ENCODE peak calls at places on chromosomes 1 and 21, in six cellular contexts. O, N, P, X, R and Q are unnamed samples.

GRCh38 chr1:1179983-1180861 is 6.5 kb downstream of the TTLL10 start:
- DNase-seq in O (no peak), N (peak), P (no peak), X (no peak), R (no peak), Q (peak)

GRCh38 chr1:4362314-4363044 is 291.9 kb upstream of the AJAP1 start:
- DNase-seq in O (no peak), N (no peak), P (no peak), X (no peak), R (no peak), Q (no peak)

GRCh38 chr1:27999055-27999454 is 39.3 kb downstream of the XKR8 start:
- DNase-seq in O (no peak), N (no peak), P (no peak), X (no peak), R (no peak), Q (no peak)

GRCh38 chr1:4868521-4868920 is 214.1 kb downstream of the AJAP1 start:
- DNase-seq in O (no peak), N (no peak), P (no peak), X (no peak), R (no peak), Q (no peak)

GRCh38 chr1:197140123-197140522 is 6.3 kb downstream of the ASPM start:
- DNase-seq in O (no peak), N (no peak), P (no peak), X (no peak), R (no peak), Q (no peak)

GRCh38 chr1:18324246-18324645 is 156.5 kb upstream of the KLHDC7A start:
- DNase-seq in O (no peak), N (no peak), P (no peak), X (no peak), R (no peak), Q (no peak)

GRCh38 chr1:108767115-108767514 is 20.6 kb downstream of the STXBP3 start:
- DNase-seq in O (no peak), N (no peak), P (no peak), X (no peak), R (no peak), Q (no peak)

GRCh38 chr1:67441183-67441582 is 11.0 kb upstream of the SERBP1 start:
- DNase-seq in O (no peak), N (no peak), P (no peak), X (no peak), R (peak), Q (no peak)

GRCh38 chr1:209641216-209642181 is 10.7 kb downstream of the LAMB3 start:
- DNase-seq in O (no peak), N (no peak), P (no peak), X (peak), R (no peak), Q (no peak)

GRCh38 chr1:4072754-4073153 is 172.7 kb upstream of the C1orf174 start:
- DNase-seq in O (no peak), N (peak), P (no peak), X (peak), R (no peak), Q (no peak)

GRCh38 chr1:198320748-198321147 is 163.9 kb downstream of the NEK7 start:
- DNase-seq in O (no peak), N (no peak), P (no peak), X (no peak), R (no peak), Q (no peak)

GRCh38 chr1:33045246-33045645 is 8.6 kb upstream of the AK2 start:
- DNase-seq in O (no peak), N (peak), P (no peak), X (no peak), R (no peak), Q (no peak)

GRCh38 chr1:154171222-154171583 is 16.3 kb upstream of the NUP210L start:
- DNase-seq in O (no peak), N (no peak), P (no peak), X (no peak), R (no peak), Q (no peak)

GRCh38 chr21:16419188-16419874 is 689.5 kb downstream of the USP25 start:
- DNase-seq in O (no peak), N (peak), P (no peak), X (peak), R (no peak), Q (no peak)

GRCh38 chr1:44270666-44271628 is 57.7 kb downstream of the DMAP1 start:
- DNase-seq in O (no peak), N (no peak), P (no peak), X (no peak), R (no peak), Q (no peak)

GRCh38 chr21:15042531-15042930 is 22.3 kb downstream of the NRIP1 start:
- DNase-seq in O (no peak), N (no peak), P (no peak), X (no peak), R (no peak), Q (no peak)

GRCh38 chr1:32337855-32338636 is 2.0 kb upstream of the MARCKSL1 start:
- DNase-seq in O (no peak), N (no peak), P (no peak), X (no peak), R (no peak), Q (peak)

GRCh38 chr1:5551274-5551966 is 440.8 kb downstream of the NPHP4 start:
- DNase-seq in O (no peak), N (no peak), P (peak), X (peak), R (no peak), Q (no peak)

GRCh38 chr1:64550505-64550904 is 80.6 kb downstream of the CACHD1 start:
- DNase-seq in O (no peak), N (no peak), P (no peak), X (no peak), R (no peak), Q (no peak)

GRCh38 chr1:36153476-36153875 is 2.5 kb upstream of the MAP7D1 start:
- DNase-seq in O (no peak), N (no peak), P (no peak), X (no peak), R (no peak), Q (no peak)

GRCh38 chr1:27634982-27635362 is at the start of gene FGR:
- DNase-seq in O (no peak), N (peak), P (no peak), X (no peak), R (no peak), Q (peak)

GRCh38 chr1:206521002-206521585 is 13.8 kb downstream of the RASSF5 start:
- DNase-seq in O (no peak), N (no peak), P (peak), X (no peak), R (no peak), Q (no peak)

GRCh38 chr1:67832737-67833594 is at the start of gene GNG12:
- DNase-seq in O (peak), N (peak), P (peak), X (peak), R (peak), Q (peak)

GRCh38 chr1:21267191-21268077 is 22.8 kb downstream of the ECE1 start:
- DNase-seq in O (no peak), N (no peak), P (no peak), X (no peak), R (no peak), Q (no peak)

GRCh38 chr21:35828161-35828560 is 232.2 kb downstream of the SETD4 start:
- DNase-seq in O (no peak), N (no peak), P (no peak), X (no peak), R (no peak), Q (no peak)

GRCh38 chr1:151157067-151157531 is 650 bp downstream of the TNFAIP8L2 start:
- DNase-seq in O (no peak), N (no peak), P (no peak), X (no peak), R (no peak), Q (no peak)

GRCh38 chr1:237736372-237737029 is 154.2 kb downstream of the ZP4 start:
- DNase-seq in O (no peak), N (no peak), P (no peak), X (no peak), R (no peak), Q (no peak)

GRCh38 chr1:228045871-228046270 is 36.6 kb upstream of the ARF1 start:
- DNase-seq in O (no peak), N (no peak), P (peak), X (no peak), R (no peak), Q (no peak)

GRCh38 chr21:29258626-29259335 is 39.9 kb upstream of the BACH1 start:
- DNase-seq in O (peak), N (no peak), P (peak), X (no peak), R (peak), Q (no peak)

GRCh38 chr1:240705584-240705983 is 93.6 kb upstream of the GREM2 start:
- DNase-seq in O (peak), N (no peak), P (no peak), X (peak), R (no peak), Q (no peak)

GRCh38 chr1:26785611-26786436 is 1.9 kb upstream of the PIGV start:
- DNase-seq in O (no peak), N (no peak), P (no peak), X (no peak), R (no peak), Q (no peak)

GRCh38 chr1:1033009-1033587 is 13.2 kb downstream of the AGRN start:
- DNase-seq in O (no peak), N (peak), P (no peak), X (peak), R (peak), Q (peak)

GRCh38 chr21:17823846-17824245 is 4.7 kb upstream of the C21orf91 start:
- DNase-seq in O (no peak), N (no peak), P (no peak), X (no peak), R (no peak), Q (no peak)

GRCh38 chr21:23887709-23888303 is 1719.5 kb downstream of the MRPL39 start:
- DNase-seq in O (no peak), N (no peak), P (no peak), X (no peak), R (no peak), Q (peak)

GRCh38 chr1:55750020-55750995 is 535.1 kb upstream of the USP24 start:
- DNase-seq in O (no peak), N (no peak), P (no peak), X (no peak), R (no peak), Q (no peak)

GRCh38 chr1:119602169-119602568 is 45.9 kb downstream of the ZNF697 start:
- DNase-seq in O (no peak), N (no peak), P (no peak), X (no peak), R (no peak), Q (no peak)

GRCh38 chr1:3956527-3957170 is 56.6 kb upstream of the C1orf174 start:
- DNase-seq in O (no peak), N (no peak), P (no peak), X (no peak), R (peak), Q (no peak)

GRCh38 chr21:15667010-15667409 is 62.8 kb upstream of the USP25 start:
- DNase-seq in O (peak), N (no peak), P (peak), X (no peak), R (peak), Q (no peak)

GRCh38 chr1:218735436-218735835 is 390.3 kb downstream of the TGFB2 start:
- DNase-seq in O (peak), N (no peak), P (no peak), X (no peak), R (no peak), Q (no peak)

GRCh38 chr1:10398734-10399486 is at the start of gene PGD:
- DNase-seq in O (peak), N (peak), P (peak), X (peak), R (peak), Q (peak)
- TF ChIP-seq CTCF in O (no peak), N (no peak), P (no peak), X (no peak), R (no peak), Q (no peak)

GRCh38 chr21:30829659-30830058 is at the start of gene KRTAP7-1:
- DNase-seq in O (no peak), N (no peak), P (no peak), X (no peak), R (no peak), Q (no peak)

DNA sequence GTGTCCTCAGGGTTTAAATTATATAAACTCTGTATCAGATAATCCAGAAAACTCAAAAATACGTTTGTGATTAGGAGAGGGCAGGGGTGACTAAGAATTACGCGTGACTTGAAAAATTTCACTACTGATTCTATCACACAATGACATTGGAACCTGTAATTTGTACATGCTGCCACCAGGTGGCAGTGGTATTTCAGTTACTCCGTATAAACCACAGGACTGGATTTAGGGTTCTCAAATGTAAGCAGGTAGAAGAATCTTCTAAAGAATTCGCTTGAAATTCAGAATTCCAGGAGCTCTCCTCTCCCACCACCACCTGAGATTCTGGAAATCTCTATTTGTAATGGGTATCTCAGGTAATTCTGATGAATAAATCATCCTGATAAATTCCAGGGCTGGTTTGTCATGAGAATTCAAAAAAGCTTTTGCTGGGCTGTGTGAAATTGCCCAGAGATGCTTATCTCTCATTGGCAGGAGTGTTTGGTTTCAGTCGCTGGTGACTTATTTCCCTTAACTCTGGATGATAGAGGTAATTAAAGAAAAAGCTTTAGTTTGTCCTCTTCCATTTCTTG is 1.7 kb upstream of the KRTAP7-1 start:
- DNase-seq in O (no peak), N (no peak), P (no peak), X (no peak), R (no peak), Q (no peak)
- TF ChIP-seq CTCF in O (no peak), N (peak), P (peak), X (no peak), R (peak), Q (no peak)

DNA sequence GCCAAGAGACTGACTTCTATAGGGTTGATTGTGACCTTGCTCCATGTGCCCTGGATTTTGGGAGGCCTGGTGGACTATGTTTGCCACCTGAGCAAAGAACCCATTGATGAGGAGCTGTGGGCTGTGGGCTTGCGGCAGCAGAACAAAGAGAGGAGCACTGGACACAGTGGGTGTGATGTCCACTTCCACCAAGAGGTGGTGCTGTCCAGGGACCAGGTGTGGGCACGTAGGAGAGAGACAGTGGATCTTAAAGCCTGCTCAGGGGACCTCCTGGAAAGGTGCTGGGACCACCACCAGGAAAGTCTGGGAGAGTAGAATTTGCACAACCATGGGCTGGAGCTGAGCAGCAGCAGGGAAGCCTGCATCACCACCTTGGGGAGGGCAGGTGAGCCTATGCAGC is 106.7 kb upstream of the ETS2 start:
- DNase-seq in O (no peak), N (no peak), P (no peak), X (no peak), R (no peak), Q (no peak)
- TF ChIP-seq CTCF in O (no peak), N (no peak), P (peak), X (no peak), R (no peak), Q (no peak)

GRCh38 chr1:10694633-10695627 is 101.5 kb downstream of the CASZ1 start:
- DNase-seq in O (no peak), N (peak), P (peak), X (peak), R (no peak), Q (peak)

GRCh38 chr1:10693497-10694273 is 102.8 kb downstream of the CASZ1 start:
- DNase-seq in O (no peak), N (no peak), P (no peak), X (no peak), R (no peak), Q (peak)

GRCh38 chr1:10692401-10693021 is 103.9 kb downstream of the CASZ1 start:
- DNase-seq in O (no peak), N (no peak), P (peak), X (peak), R (no peak), Q (peak)

GRCh38 chr1:10693152-10693496 is 103.3 kb downstream of the CASZ1 start:
- DNase-seq in O (no peak), N (no peak), P (peak), X (no peak), R (no peak), Q (no peak)

DNA sequence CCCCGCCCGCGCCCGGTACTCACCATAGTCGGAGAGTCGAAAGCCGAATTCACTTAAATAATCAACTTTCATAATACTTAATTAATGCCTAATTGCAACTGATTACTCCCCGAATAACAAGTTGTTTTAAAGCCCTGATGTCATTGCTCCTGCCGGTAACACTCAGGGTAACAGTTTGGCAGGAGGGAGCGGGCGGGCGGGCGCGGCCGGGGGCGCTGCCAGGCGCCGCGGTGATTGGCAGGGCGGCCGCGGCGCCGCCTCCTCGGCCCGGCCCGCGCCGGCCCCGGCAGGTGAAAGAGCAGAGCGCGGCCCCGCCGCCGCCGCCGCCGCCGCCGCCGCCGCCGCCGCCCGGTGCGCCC is 102.2 kb downstream of the CASZ1 start:
- DNase-seq in O (no peak), N (no peak), P (no peak), X (no peak), R (no peak), Q (no peak)
- TF ChIP-seq CTCF in O (no peak), N (no peak), P (no peak), X (no peak), R (no peak), Q (no peak)

DNA sequence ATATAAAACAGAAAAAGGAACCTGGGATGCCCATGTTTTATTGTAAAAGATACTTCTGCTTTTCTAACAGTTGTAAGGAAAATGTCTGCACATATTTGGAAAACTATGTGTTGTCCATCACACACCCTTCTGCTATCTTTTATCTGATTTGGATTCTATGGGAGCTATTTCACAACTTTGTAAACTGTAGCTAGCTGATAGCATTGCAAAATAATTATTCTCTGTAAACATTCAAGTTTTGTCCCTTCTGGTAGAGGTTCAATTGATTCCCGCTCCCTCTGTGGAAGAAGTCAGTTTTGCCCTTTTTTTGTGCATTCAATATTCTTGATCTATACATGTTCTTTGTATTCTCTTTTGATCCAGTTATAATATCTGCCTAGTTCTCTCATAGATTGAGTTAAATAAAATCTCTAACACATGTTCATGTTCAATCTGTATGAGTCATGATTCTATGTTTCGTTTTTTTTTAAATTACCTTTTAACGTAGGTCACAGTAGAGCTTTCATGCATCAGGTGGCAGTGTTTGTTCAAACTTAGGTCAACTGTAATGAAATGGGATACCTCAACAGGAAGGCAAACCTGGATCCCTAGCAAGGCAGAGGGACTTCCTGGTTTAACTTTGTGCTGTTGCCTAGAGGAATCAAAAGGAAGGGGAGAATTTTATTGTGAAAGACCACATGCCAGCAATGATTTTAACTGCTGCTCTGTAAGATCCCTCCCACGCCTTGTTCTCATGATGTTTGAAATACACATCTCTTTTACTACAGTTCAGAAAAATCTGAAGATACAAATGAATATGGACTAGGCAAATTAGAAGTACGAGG is 26.0 kb upstream of the BCL9 start:
- DNase-seq in O (no peak), N (no peak), P (peak), X (no peak), R (peak), Q (no peak)
- TF ChIP-seq CTCF in O (no peak), N (peak), P (peak), X (no peak), R (peak), Q (no peak)

DNA sequence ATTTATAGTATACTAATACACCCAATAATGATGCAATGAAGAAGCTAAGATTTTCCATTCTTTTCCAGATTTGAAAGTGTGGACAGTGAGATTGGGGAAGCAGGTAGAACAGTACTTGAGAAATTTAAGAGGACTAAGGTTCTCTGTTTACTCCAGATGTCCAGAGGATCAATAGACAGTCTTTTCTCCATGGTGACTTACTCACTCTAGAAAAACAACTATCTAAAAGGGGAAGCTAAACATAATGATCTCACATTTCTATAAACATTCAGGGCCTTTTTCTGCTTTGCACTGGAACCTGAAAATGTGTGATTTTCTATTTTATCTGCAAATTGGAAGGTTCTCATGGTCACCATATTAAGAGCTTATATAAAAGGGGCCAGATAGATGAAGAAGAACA is 93.9 kb upstream of the ZBTB18 start:
- DNase-seq in O (no peak), N (no peak), P (no peak), X (no peak), R (no peak), Q (no peak)
- TF ChIP-seq CTCF in O (no peak), N (no peak), P (no peak), X (no peak), R (no peak), Q (no peak)